ENCODE peak calls at places on chromosomes 13 and 19, in six cellular contexts. E is A549, O is K562, T is GM12878, D is HepG2, X is upper lobe of left lung. I is an unnamed sample.

GRCh38 chr19:4061683-4062575 is 4.8 kb downstream of the ZBTB7A start:
- ATAC-seq in E (no peak), O (no peak), T (no peak), D (no peak), X (no peak), I (no peak)

GRCh38 chr19:355134-355533 is 10.5 kb upstream of the MIER2 start:
- ATAC-seq in E (peak), O (no peak), T (no peak), D (no peak), X (no peak), I (no peak)

GRCh38 chr19:27867981-27868380 is 1345.0 kb downstream of the UQCRFS1 start:
- ATAC-seq in E (no peak), O (no peak), T (no peak), D (no peak), X (no peak), I (no peak)

GRCh38 chr13:50584856-50585580 is 258.5 kb downstream of the DLEU7 start:
- ATAC-seq in E (no peak), O (no peak), T (no peak), D (no peak), X (no peak), I (no peak)

GRCh38 chr13:99406799-99407201 is 94.5 kb upstream of the TM9SF2 start:
- ATAC-seq in E (no peak), O (no peak), T (no peak), D (no peak), X (no peak), I (peak)

GRCh38 chr13:74289861-74290260 is 155.7 kb upstream of the KLF12 start:
- ATAC-seq in E (no peak), O (no peak), T (no peak), D (no peak), X (no peak), I (no peak)

GRCh38 chr19:50518091-50519005 is 4.6 kb upstream of the ASPDH start:
- ATAC-seq in E (no peak), O (no peak), T (no peak), D (no peak), X (no peak), I (no peak)

GRCh38 chr19:10464456-10464855 is 38.7 kb downstream of the KEAP1 start:
- ATAC-seq in E (no peak), O (no peak), T (no peak), D (no peak), X (no peak), I (no peak)

GRCh38 chr19:4694211-4694987 is 24.3 kb upstream of the MYDGF start:
- ATAC-seq in E (peak), O (peak), T (no peak), D (no peak), X (no peak), I (peak)

GRCh38 chr19:2394669-2395292 is 32.6 kb downstream of the TIMM13 start:
- ATAC-seq in E (no peak), O (no peak), T (peak), D (peak), X (no peak), I (no peak)

DNA sequence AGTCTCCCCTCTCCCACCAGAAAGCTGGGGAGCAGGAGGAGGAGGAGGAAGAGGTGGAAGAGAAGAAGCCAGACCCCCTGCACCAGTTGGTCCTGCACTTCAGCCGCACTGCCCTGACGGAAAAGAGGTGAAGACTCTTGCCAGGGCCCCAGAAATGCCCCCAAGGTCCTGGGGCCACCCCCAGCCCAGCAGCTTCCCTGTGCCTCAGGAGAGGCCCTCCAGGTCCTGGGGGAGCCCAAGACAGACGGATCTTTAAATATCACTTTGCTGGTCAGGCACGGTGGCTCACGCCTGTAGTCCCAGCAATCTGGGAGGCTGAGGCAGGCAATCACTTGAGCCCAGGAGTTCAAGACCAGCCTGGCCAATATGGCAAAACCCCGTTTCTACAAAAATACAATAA is 88.8 kb downstream of the MAP4K1 start:
- ATAC-seq in E (no peak), O (no peak), T (no peak), D (no peak), X (no peak), I (no peak)
- TF ChIP-seq EP300 in E (no peak), O (no peak), T (no peak), D (no peak), X (no peak), I (no peak)

GRCh38 chr19:12838893-12839656 is 760 bp downstream of the MAST1 start:
- ATAC-seq in E (no peak), O (no peak), T (no peak), D (no peak), X (no peak), I (no peak)

GRCh38 chr19:12842511-12842910 is 4.2 kb downstream of the MAST1 start:
- ATAC-seq in E (no peak), O (no peak), T (no peak), D (no peak), X (no peak), I (no peak)

GRCh38 chr19:12843328-12843727 is 5.0 kb downstream of the MAST1 start:
- ATAC-seq in E (no peak), O (no peak), T (no peak), D (no peak), X (no peak), I (no peak)

GRCh38 chr19:12840091-12841079 is 2.1 kb downstream of the MAST1 start:
- ATAC-seq in E (peak), O (peak), T (peak), D (no peak), X (peak), I (no peak)

GRCh38 chr19:12841094-12841493 is 2.8 kb downstream of the MAST1 start:
- ATAC-seq in E (no peak), O (peak), T (peak), D (no peak), X (no peak), I (no peak)
- TF ChIP-seq EP300 in E (no peak), O (no peak), T (no peak), D (no peak), X (no peak), I (no peak)

GRCh38 chr13:23377603-23378002 is 55.9 kb downstream of the SACS start:
- ATAC-seq in E (no peak), O (no peak), T (no peak), D (no peak), X (no peak), I (no peak)

GRCh38 chr13:23378009-23378632 is 55.4 kb downstream of the SACS start:
- ATAC-seq in E (no peak), O (no peak), T (peak), D (no peak), X (no peak), I (no peak)

GRCh38 chr13:23380534-23380933 is 53.0 kb downstream of the SACS start:
- ATAC-seq in E (no peak), O (no peak), T (no peak), D (no peak), X (no peak), I (no peak)

GRCh38 chr13:23372264-23372905 is 61.1 kb downstream of the SACS start:
- ATAC-seq in E (no peak), O (no peak), T (peak), D (no peak), X (no peak), I (no peak)

GRCh38 chr13:23375007-23375971 is 58.2 kb downstream of the SACS start:
- ATAC-seq in E (peak), O (peak), T (peak), D (peak), X (peak), I (peak)
- TF ChIP-seq EP300 in E (no peak), O (no peak), T (no peak), D (no peak), X (no peak), I (no peak)

GRCh38 chr13:65499251-65499650 is 1730.9 kb downstream of the PCDH9 start:
- ATAC-seq in E (no peak), O (no peak), T (no peak), D (no peak), X (no peak), I (no peak)

GRCh38 chr13:65497265-65497664 is 1732.9 kb downstream of the PCDH9 start:
- ATAC-seq in E (no peak), O (no peak), T (no peak), D (no peak), X (no peak), I (no peak)
- TF ChIP-seq EP300 in E (no peak), O (no peak), T (no peak), D (no peak), X (no peak), I (no peak)

GRCh38 chr13:77946522-77946921 is 27.9 kb upstream of the EDNRB start:
- ATAC-seq in E (no peak), O (no peak), T (no peak), D (no peak), X (no peak), I (no peak)
- TF ChIP-seq EP300 in E (no peak), O (no peak), T (no peak), D (no peak), X (no peak), I (no peak)

DNA sequence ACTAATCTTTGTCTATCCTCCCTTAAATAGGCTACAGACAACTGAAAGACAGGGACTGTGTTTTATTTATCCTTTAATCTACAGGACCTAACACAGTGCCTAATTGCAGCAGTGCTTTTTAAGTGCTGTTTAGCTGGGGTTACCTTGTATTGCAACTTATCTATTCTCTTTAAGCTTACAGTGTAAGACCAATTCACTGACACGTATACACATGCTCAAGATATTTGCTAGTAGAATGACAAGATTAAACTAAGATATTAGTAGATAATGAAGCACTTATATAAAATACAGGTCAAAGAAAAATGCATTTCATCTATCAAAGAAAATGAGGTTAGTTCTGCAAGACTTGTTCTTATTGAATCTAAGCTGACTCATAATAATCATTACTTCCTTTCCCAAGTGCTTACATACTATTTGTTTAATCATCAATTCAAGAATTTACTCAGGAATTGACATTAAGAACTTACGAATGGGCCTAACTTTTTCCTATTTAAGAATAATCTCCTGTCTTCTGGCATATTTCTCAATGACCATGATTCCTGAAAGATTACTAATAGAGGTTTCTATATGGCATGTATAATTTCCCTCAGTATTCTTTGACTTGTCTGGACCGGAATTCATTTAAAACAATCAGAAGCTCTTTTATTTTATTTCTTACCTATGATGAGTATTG is 75.8 kb upstream of the MAB21L1 start:
- ATAC-seq in E (no peak), O (no peak), T (no peak), D (no peak), X (no peak), I (no peak)
- TF ChIP-seq EP300 in E (no peak), O (no peak), T (no peak), D (no peak), X (no peak), I (no peak)

GRCh38 chr13:55347528-55347927 is 1793.2 kb upstream of the PRR20A start:
- ATAC-seq in E (no peak), O (no peak), T (no peak), D (no peak), X (no peak), I (no peak)
- TF ChIP-seq EP300 in E (no peak), O (no peak), T (no peak), D (no peak), X (no peak), I (no peak)

DNA sequence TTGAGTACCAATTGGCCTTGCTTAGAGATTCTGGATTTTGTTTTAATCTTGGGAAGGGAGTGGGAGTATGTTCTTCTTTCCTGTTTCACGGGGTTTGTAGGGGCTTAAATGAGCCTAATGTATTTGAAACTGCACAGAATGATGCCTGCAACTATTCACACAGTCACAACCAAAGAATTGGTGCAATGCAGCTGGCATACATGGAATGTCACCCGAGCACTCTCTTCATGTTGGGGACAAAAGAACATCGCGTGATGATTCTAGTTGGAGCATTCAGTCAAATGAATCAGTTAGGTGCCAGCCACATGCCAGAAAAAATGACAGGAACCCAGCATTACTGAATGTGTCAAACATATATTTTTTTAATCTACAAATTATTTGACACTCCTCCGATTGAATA is 22.1 kb downstream of the STARD13 start:
- ATAC-seq in E (no peak), O (no peak), T (no peak), D (no peak), X (no peak), I (no peak)
- TF ChIP-seq EP300 in E (no peak), O (no peak), T (no peak), D (no peak), X (no peak), I (no peak)